ENCODE peak calls at places on chromosomes 7 and 10, in ten cellular contexts. One of them, this sample, is unnamed.

GRCh38 chr7:148884299-148885022 is 370 bp upstream of the EZH2 start:
- DNase-seq in AG04450: peak; percentile 69
- DNase-seq in CD8-positive, alpha-beta T cell: peak; percentile 92
- DNase-seq in left ventricle myocardium superior: peak; percentile 97
- DNase-seq in activated effector memory CD4-positive, alpha-beta T cell treated with Interleukin-2 at 50 U/mL for 16 hours: peak; percentile 91
- DNase-seq in amniotic stem cell: peak; percentile 83
- DNase-seq in fibroblast of mammary gland: peak; percentile 84
- DNase-seq in AG10803: peak; percentile 88
- DNase-seq in NCI-H1417: peak; percentile 99
- DNase-seq in right cardiac atrium: peak; percentile 97
- DNase-seq in this sample: peak; percentile 98

GRCh38 chr10:71727429-71728217 is 8.0 kb upstream of the C10orf105 start:
- DNase-seq in AG04450: no peak
- DNase-seq in CD8-positive, alpha-beta T cell: peak; percentile 85
- DNase-seq in left ventricle myocardium superior: peak; percentile 76
- DNase-seq in activated effector memory CD4-positive, alpha-beta T cell treated with Interleukin-2 at 50 U/mL for 16 hours: peak; percentile 74
- DNase-seq in amniotic stem cell: no peak
- DNase-seq in fibroblast of mammary gland: peak; percentile 7
- DNase-seq in AG10803: peak; percentile 59
- DNase-seq in NCI-H1417: no peak
- DNase-seq in right cardiac atrium: peak; percentile 84
- DNase-seq in this sample: peak; percentile 75

GRCh38 chr7:73978681-73979563 is 49.1 kb upstream of the ELN start:
- DNase-seq in AG04450: no peak
- DNase-seq in CD8-positive, alpha-beta T cell: no peak
- DNase-seq in left ventricle myocardium superior: peak; percentile 49
- DNase-seq in activated effector memory CD4-positive, alpha-beta T cell treated with Interleukin-2 at 50 U/mL for 16 hours: no peak
- DNase-seq in amniotic stem cell: no peak
- DNase-seq in fibroblast of mammary gland: peak; percentile 86
- DNase-seq in AG10803: peak; percentile 76
- DNase-seq in NCI-H1417: peak; percentile 18
- DNase-seq in right cardiac atrium: peak; percentile 62
- DNase-seq in this sample: peak; percentile 93

GRCh38 chr7:7489546-7489945 is 46.1 kb downstream of the COL28A1 start:
- DNase-seq in AG04450: no peak
- DNase-seq in CD8-positive, alpha-beta T cell: no peak
- DNase-seq in left ventricle myocardium superior: no peak
- DNase-seq in activated effector memory CD4-positive, alpha-beta T cell treated with Interleukin-2 at 50 U/mL for 16 hours: no peak
- DNase-seq in amniotic stem cell: no peak
- DNase-seq in fibroblast of mammary gland: no peak
- DNase-seq in AG10803: peak; percentile 32
- DNase-seq in NCI-H1417: no peak
- DNase-seq in right cardiac atrium: no peak
- DNase-seq in this sample: no peak

GRCh38 chr10:118495499-118495898 is 99.9 kb downstream of the PRLHR start:
- DNase-seq in AG04450: no peak
- DNase-seq in CD8-positive, alpha-beta T cell: no peak
- DNase-seq in left ventricle myocardium superior: no peak
- DNase-seq in activated effector memory CD4-positive, alpha-beta T cell treated with Interleukin-2 at 50 U/mL for 16 hours: no peak
- DNase-seq in amniotic stem cell: no peak
- DNase-seq in fibroblast of mammary gland: peak; percentile 40
- DNase-seq in AG10803: no peak
- DNase-seq in NCI-H1417: no peak
- DNase-seq in right cardiac atrium: no peak
- DNase-seq in this sample: no peak

GRCh38 chr7:69189406-69189805 is 408.9 kb upstream of the AUTS2 start:
- DNase-seq in AG04450: no peak
- DNase-seq in CD8-positive, alpha-beta T cell: no peak
- DNase-seq in left ventricle myocardium superior: no peak
- DNase-seq in activated effector memory CD4-positive, alpha-beta T cell treated with Interleukin-2 at 50 U/mL for 16 hours: no peak
- DNase-seq in amniotic stem cell: no peak
- DNase-seq in fibroblast of mammary gland: no peak
- DNase-seq in AG10803: no peak
- DNase-seq in NCI-H1417: no peak
- DNase-seq in right cardiac atrium: no peak
- DNase-seq in this sample: no peak

GRCh38 chr7:37659971-37660370 is 23.6 kb upstream of the GPR141 start:
- DNase-seq in AG04450: no peak
- DNase-seq in CD8-positive, alpha-beta T cell: no peak
- DNase-seq in left ventricle myocardium superior: no peak
- DNase-seq in activated effector memory CD4-positive, alpha-beta T cell treated with Interleukin-2 at 50 U/mL for 16 hours: no peak
- DNase-seq in amniotic stem cell: no peak
- DNase-seq in fibroblast of mammary gland: no peak
- DNase-seq in AG10803: no peak
- DNase-seq in NCI-H1417: no peak
- DNase-seq in right cardiac atrium: no peak
- DNase-seq in this sample: no peak

GRCh38 chr7:132472463-132473120 is 103.7 kb downstream of the PLXNA4 start:
- DNase-seq in AG04450: no peak
- DNase-seq in CD8-positive, alpha-beta T cell: no peak
- DNase-seq in left ventricle myocardium superior: peak; percentile 79
- DNase-seq in activated effector memory CD4-positive, alpha-beta T cell treated with Interleukin-2 at 50 U/mL for 16 hours: no peak
- DNase-seq in amniotic stem cell: no peak
- DNase-seq in fibroblast of mammary gland: peak; percentile 75
- DNase-seq in AG10803: peak; percentile 77
- DNase-seq in NCI-H1417: peak; percentile 15
- DNase-seq in right cardiac atrium: peak; percentile 88
- DNase-seq in this sample: peak; percentile 18

GRCh38 chr10:92413011-92413410 is 122.0 kb downstream of the MARCHF5 start:
- DNase-seq in AG04450: no peak
- DNase-seq in CD8-positive, alpha-beta T cell: no peak
- DNase-seq in left ventricle myocardium superior: no peak
- DNase-seq in activated effector memory CD4-positive, alpha-beta T cell treated with Interleukin-2 at 50 U/mL for 16 hours: no peak
- DNase-seq in amniotic stem cell: no peak
- DNase-seq in fibroblast of mammary gland: no peak
- DNase-seq in AG10803: no peak
- DNase-seq in NCI-H1417: no peak
- DNase-seq in right cardiac atrium: no peak
- DNase-seq in this sample: no peak

GRCh38 chr10:61902448-61903183 is 1.1 kb downstream of the ARID5B start:
- DNase-seq in AG04450: no peak
- DNase-seq in CD8-positive, alpha-beta T cell: peak; percentile 80
- DNase-seq in left ventricle myocardium superior: no peak
- DNase-seq in activated effector memory CD4-positive, alpha-beta T cell treated with Interleukin-2 at 50 U/mL for 16 hours: peak; percentile 38
- DNase-seq in amniotic stem cell: no peak
- DNase-seq in fibroblast of mammary gland: peak; percentile 76
- DNase-seq in AG10803: peak; percentile 59
- DNase-seq in NCI-H1417: peak; percentile 66
- DNase-seq in right cardiac atrium: peak; percentile 47
- DNase-seq in this sample: peak; percentile 82

GRCh38 chr7:51316666-51317581 is at the start of gene COBL:
- DNase-seq in AG04450: no peak
- DNase-seq in CD8-positive, alpha-beta T cell: no peak
- DNase-seq in left ventricle myocardium superior: peak; percentile 59
- DNase-seq in activated effector memory CD4-positive, alpha-beta T cell treated with Interleukin-2 at 50 U/mL for 16 hours: no peak
- DNase-seq in amniotic stem cell: no peak
- DNase-seq in fibroblast of mammary gland: no peak
- DNase-seq in AG10803: no peak
- DNase-seq in NCI-H1417: no peak
- DNase-seq in right cardiac atrium: peak; percentile 56
- DNase-seq in this sample: peak; percentile 83

GRCh38 chr7:1862560-1862959 is 192.5 kb downstream of the ELFN1 start:
- DNase-seq in AG04450: no peak
- DNase-seq in CD8-positive, alpha-beta T cell: no peak
- DNase-seq in left ventricle myocardium superior: no peak
- DNase-seq in activated effector memory CD4-positive, alpha-beta T cell treated with Interleukin-2 at 50 U/mL for 16 hours: no peak
- DNase-seq in amniotic stem cell: no peak
- DNase-seq in fibroblast of mammary gland: no peak
- DNase-seq in AG10803: no peak
- DNase-seq in NCI-H1417: no peak
- DNase-seq in right cardiac atrium: no peak
- DNase-seq in this sample: no peak

GRCh38 chr10:23439452-23439919 is 611 bp downstream of the OTUD1 start:
- DNase-seq in AG04450: no peak
- DNase-seq in CD8-positive, alpha-beta T cell: peak; percentile 33
- DNase-seq in left ventricle myocardium superior: no peak
- DNase-seq in activated effector memory CD4-positive, alpha-beta T cell treated with Interleukin-2 at 50 U/mL for 16 hours: no peak
- DNase-seq in amniotic stem cell: peak; percentile 17
- DNase-seq in fibroblast of mammary gland: no peak
- DNase-seq in AG10803: peak; percentile 6
- DNase-seq in NCI-H1417: peak; percentile 32
- DNase-seq in right cardiac atrium: no peak
- DNase-seq in this sample: peak; percentile 5

GRCh38 chr7:1669486-1669951 is 558 bp upstream of the ELFN1 start:
- DNase-seq in AG04450: no peak
- DNase-seq in CD8-positive, alpha-beta T cell: no peak
- DNase-seq in left ventricle myocardium superior: peak; percentile 30
- DNase-seq in activated effector memory CD4-positive, alpha-beta T cell treated with Interleukin-2 at 50 U/mL for 16 hours: no peak
- DNase-seq in amniotic stem cell: no peak
- DNase-seq in fibroblast of mammary gland: no peak
- DNase-seq in AG10803: no peak
- DNase-seq in NCI-H1417: peak; percentile 46
- DNase-seq in right cardiac atrium: no peak
- DNase-seq in this sample: no peak